ENCODE peak calls at places on chromosome 5, in nine cellular contexts. J is midbrain, A is HEK293T, I is epithelial cell of esophagus, G is MV-4-11, E is NCI-H1092 treated with DMSO at 0.1 percent for 48 hours, F is AG04450, L is uterus, O is Daoy. V is an unnamed sample.

GRCh38 chr5:66209350-66209749 is 65.2 kb downstream of the SREK1 start:
- DNase-seq in J (no peak), A (no peak), I (peak; percentile 86), G (no peak), E (no peak), F (no peak), L (no peak), O (peak; percentile 76), V (no peak)

GRCh38 chr5:78691073-78691960 is 42.7 kb upstream of the LHFPL2 start:
- DNase-seq in J (no peak), A (no peak), I (no peak), G (peak; percentile 10), E (no peak), F (no peak), L (no peak), O (no peak), V (no peak)

GRCh38 chr5:171307843-171308452 is 1.1 kb upstream of the TLX3 start:
- DNase-seq in J (no peak), A (no peak), I (no peak), G (no peak), E (no peak), F (no peak), L (no peak), O (no peak), V (no peak)

GRCh38 chr5:77146896-77147295 is 59.8 kb upstream of the ZBED3 start:
- DNase-seq in J (no peak), A (no peak), I (no peak), G (peak; percentile 44), E (no peak), F (no peak), L (no peak), O (no peak), V (no peak)

GRCh38 chr5:34680896-34681295 is 24.8 kb downstream of the RAI14 start:
- DNase-seq in J (no peak), A (no peak), I (no peak), G (no peak), E (no peak), F (no peak), L (no peak), O (no peak), V (no peak)

GRCh38 chr5:893137-893506 is 438 bp downstream of the TRIP13 start:
- DNase-seq in J (no peak), A (peak; percentile 25), I (no peak), G (no peak), E (no peak), F (no peak), L (no peak), O (no peak), V (no peak)

GRCh38 chr5:157855404-157855994 is 3.4 kb downstream of the CLINT1 start:
- DNase-seq in J (peak; percentile 37), A (peak; percentile 57), I (peak; percentile 76), G (peak; percentile 25), E (peak; percentile 51), F (peak; percentile 34), L (peak; percentile 50), O (peak; percentile 42), V (no peak)

GRCh38 chr5:175889910-175890684 is 18.7 kb downstream of the CPLX2 start:
- DNase-seq in J (no peak), A (no peak), I (no peak), G (no peak), E (peak; percentile 79), F (no peak), L (no peak), O (peak; percentile 59), V (no peak)

GRCh38 chr5:39249560-39250274 is 30.4 kb upstream of the FYB1 start:
- DNase-seq in J (no peak), A (no peak), I (peak; percentile 62), G (peak; percentile 15), E (no peak), F (no peak), L (no peak), O (no peak), V (no peak)

GRCh38 chr5:113166710-113167366 is 190.2 kb downstream of the DCP2 start:
- DNase-seq in J (no peak), A (no peak), I (peak; percentile 98), G (no peak), E (no peak), F (peak; percentile 63), L (no peak), O (peak; percentile 96), V (no peak)

GRCh38 chr5:88665750-88666215 is 217.2 kb downstream of the MEF2C start:
- DNase-seq in J (no peak), A (no peak), I (no peak), G (no peak), E (no peak), F (no peak), L (no peak), O (no peak), V (no peak)

GRCh38 chr5:134127376-134127861 is 12.9 kb downstream of the TCF7 start:
- DNase-seq in J (no peak), A (no peak), I (peak; percentile 49), G (no peak), E (no peak), F (no peak), L (no peak), O (peak; percentile 90), V (peak; percentile 60)

GRCh38 chr5:143405063-143405746 is 1.7 kb upstream of the NR3C1 start:
- DNase-seq in J (peak; percentile 80), A (peak; percentile 68), I (peak; percentile 82), G (peak; percentile 72), E (peak; percentile 81), F (peak; percentile 50), L (peak; percentile 82), O (peak; percentile 95), V (peak; percentile 85)

GRCh38 chr5:60295423-60295822 is 401.9 kb upstream of the PDE4D start:
- DNase-seq in J (peak; percentile 17), A (peak; percentile 17), I (peak; percentile 59), G (peak; percentile 36), E (no peak), F (no peak), L (no peak), O (no peak), V (no peak)

GRCh38 chr5:14201325-14202061 is 58.4 kb downstream of the TRIO start:
- DNase-seq in J (no peak), A (no peak), I (no peak), G (no peak), E (no peak), F (no peak), L (no peak), O (no peak), V (no peak)

GRCh38 chr5:1563051-1563461 is 39.3 kb upstream of the LPCAT1 start:
- DNase-seq in J (no peak), A (no peak), I (no peak), G (no peak), E (no peak), F (no peak), L (no peak), O (no peak), V (no peak)

V was measured in CD8-positive, alpha-beta T cell.